ENCODE peak calls at places on chromosomes 1 and 21, in six cellular contexts. One of them, this sample, is unnamed. For H3K36me3 and H3K79me1, the result is how much of the 10 kb centered on the place peaks cover.

GRCh38 chr1:12531169-12531479 is 86.9 kb downstream of the DHRS3 start:
- DNase-seq in mesendoderm: no peak
- DNase-seq in neuronal stem cell: no peak
- DNase-seq in H1: no peak
- DNase-seq in mesenchymal stem cell: no peak
- DNase-seq in IMR-90: no peak
- DNase-seq in this sample: no peak

GRCh38 chr1:113452921-113453770 is 62.8 kb downstream of the MAGI3 start:
- DNase-seq in mesenchymal stem cell: peak
- DNase-seq in mesendoderm: peak
- DNase-seq in IMR-90: peak
- DNase-seq in H1: no peak
- DNase-seq in neuronal stem cell: no peak
- DNase-seq in this sample: peak

GRCh38 chr21:38948377-38948776 is 142.6 kb downstream of the ETS2 start:
- DNase-seq in H1: no peak
- DNase-seq in IMR-90: peak
- DNase-seq in mesendoderm: no peak
- DNase-seq in neuronal stem cell: no peak
- DNase-seq in mesenchymal stem cell: no peak
- DNase-seq in this sample: no peak

GRCh38 chr1:118983558-118984021 is 4.6 kb downstream of the TBX15 start:
- DNase-seq in mesendoderm: no peak
- DNase-seq in IMR-90: no peak
- DNase-seq in mesenchymal stem cell: no peak
- DNase-seq in H1: no peak
- DNase-seq in neuronal stem cell: no peak
- DNase-seq in this sample: no peak

GRCh38 chr1:246959944-246960693 is 28.4 kb upstream of the AHCTF1 start:
- DNase-seq in mesendoderm: no peak
- DNase-seq in neuronal stem cell: no peak
- DNase-seq in mesenchymal stem cell: no peak
- DNase-seq in H1: no peak
- DNase-seq in IMR-90: no peak
- DNase-seq in this sample: peak

GRCh38 chr1:90725961-90726715 is 9.0 kb upstream of the BARHL2 start:
- DNase-seq in H1: no peak
- DNase-seq in neuronal stem cell: no peak
- DNase-seq in IMR-90: peak
- DNase-seq in mesendoderm: peak
- DNase-seq in mesenchymal stem cell: no peak
- DNase-seq in this sample: no peak

GRCh38 chr1:245704765-245705164 is 550.0 kb downstream of the KIF26B start:
- DNase-seq in neuronal stem cell: no peak
- DNase-seq in IMR-90: peak
- DNase-seq in H1: no peak
- DNase-seq in mesenchymal stem cell: no peak
- DNase-seq in mesendoderm: no peak
- DNase-seq in this sample: no peak

GRCh38 chr1:194598098-194598497 is 1411.7 kb upstream of the B3GALT2 start:
- DNase-seq in mesenchymal stem cell: no peak
- DNase-seq in mesendoderm: peak
- DNase-seq in neuronal stem cell: peak
- DNase-seq in IMR-90: no peak
- DNase-seq in H1: no peak
- DNase-seq in this sample: no peak

GRCh38 chr1:234554478-234555311 is 55.3 kb downstream of the IRF2BP2 start:
- DNase-seq in mesendoderm: no peak
- DNase-seq in IMR-90: no peak
- DNase-seq in mesenchymal stem cell: peak
- DNase-seq in H1: no peak
- DNase-seq in neuronal stem cell: no peak
- DNase-seq in this sample: no peak

GRCh38 chr1:204370176-204370575 is 10.4 kb upstream of the PLEKHA6 start:
- DNase-seq in IMR-90: no peak
- DNase-seq in mesendoderm: no peak
- DNase-seq in mesenchymal stem cell: no peak
- DNase-seq in neuronal stem cell: no peak
- DNase-seq in H1: no peak
- DNase-seq in this sample: no peak

GRCh38 chr21:35208810-35209517 is 159.9 kb upstream of the RUNX1 start:
- DNase-seq in mesendoderm: no peak
- DNase-seq in neuronal stem cell: no peak
- DNase-seq in H1: no peak
- DNase-seq in mesenchymal stem cell: peak
- DNase-seq in IMR-90: peak
- DNase-seq in this sample: peak
- H3K36me3 ChIP-seq in mesendoderm: under half
- H3K36me3 ChIP-seq in neuronal stem cell: under half
- H3K36me3 ChIP-seq in H1: under half
- H3K36me3 ChIP-seq in mesenchymal stem cell: under half
- H3K36me3 ChIP-seq in IMR-90: under half
- H3K36me3 ChIP-seq in this sample: under half

DNA sequence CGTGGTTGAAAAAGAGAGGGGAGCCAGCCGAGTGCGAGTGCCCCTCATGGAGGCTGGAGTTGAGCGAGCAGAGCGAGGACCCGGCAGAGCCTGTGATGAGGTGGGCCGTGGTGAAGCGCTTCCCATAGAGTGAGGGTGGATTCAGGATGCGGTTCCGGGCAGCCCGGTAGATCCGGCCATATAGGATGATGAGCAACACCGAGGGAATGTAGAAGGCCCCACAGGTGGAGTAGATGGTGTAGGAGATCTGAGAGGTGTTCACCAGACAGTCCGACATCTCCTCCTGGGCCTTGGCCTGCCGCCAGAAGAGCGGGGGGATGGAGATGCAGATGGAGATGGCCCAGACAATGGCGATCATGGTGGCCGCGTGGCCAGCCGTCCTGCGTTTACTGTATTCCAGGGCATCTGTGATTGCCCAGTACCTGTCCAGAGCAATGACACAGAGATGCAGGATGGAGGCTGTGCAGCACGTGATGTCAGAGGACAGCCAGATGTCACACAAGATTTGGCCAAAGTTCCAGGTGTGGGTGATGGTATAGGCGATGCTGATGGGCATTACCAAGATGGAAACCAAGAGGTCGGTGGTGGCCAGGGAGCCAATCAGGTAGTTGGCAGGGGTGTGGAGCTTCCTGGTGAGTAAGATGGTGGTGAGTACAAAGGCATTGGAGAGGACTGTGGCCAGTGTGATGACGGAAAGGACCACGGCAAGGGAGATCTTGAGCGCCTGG is 23.7 kb downstream of the HTR1D start:
- DNase-seq in neuronal stem cell: no peak
- DNase-seq in H1: no peak
- DNase-seq in mesenchymal stem cell: no peak
- DNase-seq in mesendoderm: no peak
- DNase-seq in IMR-90: no peak
- DNase-seq in this sample: no peak
- H4K8ac ChIP-seq in neuronal stem cell: no peak
- H4K8ac ChIP-seq in H1: no peak
- H4K8ac ChIP-seq in mesenchymal stem cell: peak
- H4K8ac ChIP-seq in mesendoderm: no peak
- H4K8ac ChIP-seq in IMR-90: peak
- H4K8ac ChIP-seq in this sample: peak

GRCh38 chr1:162371611-162372010 is 5.0 kb downstream of the SPATA46 start:
- DNase-seq in IMR-90: peak
- DNase-seq in H1: no peak
- DNase-seq in neuronal stem cell: no peak
- DNase-seq in mesenchymal stem cell: no peak
- DNase-seq in mesendoderm: no peak
- DNase-seq in this sample: peak

GRCh38 chr1:162368451-162368850 is 8.2 kb downstream of the SPATA46 start:
- DNase-seq in mesendoderm: no peak
- DNase-seq in IMR-90: no peak
- DNase-seq in H1: no peak
- DNase-seq in neuronal stem cell: no peak
- DNase-seq in mesenchymal stem cell: no peak
- DNase-seq in this sample: no peak

GRCh38 chr1:162370721-162371120 is 5.9 kb downstream of the SPATA46 start:
- DNase-seq in mesenchymal stem cell: no peak
- DNase-seq in neuronal stem cell: no peak
- DNase-seq in mesendoderm: no peak
- DNase-seq in H1: no peak
- DNase-seq in IMR-90: no peak
- DNase-seq in this sample: no peak

GRCh38 chr1:162367772-162368171 is 8.9 kb downstream of the SPATA46 start:
- DNase-seq in mesendoderm: no peak
- DNase-seq in mesenchymal stem cell: no peak
- DNase-seq in neuronal stem cell: no peak
- DNase-seq in H1: no peak
- DNase-seq in IMR-90: no peak
- DNase-seq in this sample: peak

GRCh38 chr1:162369571-162369970 is 7.1 kb downstream of the SPATA46 start:
- DNase-seq in H1: no peak
- DNase-seq in IMR-90: no peak
- DNase-seq in neuronal stem cell: no peak
- DNase-seq in mesenchymal stem cell: no peak
- DNase-seq in mesendoderm: no peak
- DNase-seq in this sample: no peak
- H3K79me1 ChIP-seq in H1: under half
- H3K79me1 ChIP-seq in IMR-90: under half
- H3K79me1 ChIP-seq in neuronal stem cell: under half
- H3K79me1 ChIP-seq in mesenchymal stem cell: under half
- H3K79me1 ChIP-seq in mesendoderm: under half
- H3K79me1 ChIP-seq in this sample: under half

GRCh38 chr1:109918077-109918606 is 7.5 kb downstream of the CSF1 start:
- DNase-seq in mesenchymal stem cell: peak
- DNase-seq in mesendoderm: peak
- DNase-seq in IMR-90: no peak
- DNase-seq in neuronal stem cell: no peak
- DNase-seq in H1: no peak
- DNase-seq in this sample: no peak

GRCh38 chr1:109918671-109919070 is 8.0 kb downstream of the CSF1 start:
- DNase-seq in H1: no peak
- DNase-seq in mesenchymal stem cell: no peak
- DNase-seq in neuronal stem cell: no peak
- DNase-seq in IMR-90: no peak
- DNase-seq in mesendoderm: no peak
- DNase-seq in this sample: no peak

GRCh38 chr1:109917429-109918076 is 6.9 kb downstream of the CSF1 start:
- DNase-seq in IMR-90: peak
- DNase-seq in mesenchymal stem cell: peak
- DNase-seq in mesendoderm: no peak
- DNase-seq in neuronal stem cell: no peak
- DNase-seq in H1: no peak
- DNase-seq in this sample: no peak

GRCh38 chr1:109922326-109922725 is 11.7 kb downstream of the CSF1 start:
- DNase-seq in mesenchymal stem cell: no peak
- DNase-seq in mesendoderm: no peak
- DNase-seq in IMR-90: no peak
- DNase-seq in neuronal stem cell: no peak
- DNase-seq in H1: no peak
- DNase-seq in this sample: no peak

DNA sequence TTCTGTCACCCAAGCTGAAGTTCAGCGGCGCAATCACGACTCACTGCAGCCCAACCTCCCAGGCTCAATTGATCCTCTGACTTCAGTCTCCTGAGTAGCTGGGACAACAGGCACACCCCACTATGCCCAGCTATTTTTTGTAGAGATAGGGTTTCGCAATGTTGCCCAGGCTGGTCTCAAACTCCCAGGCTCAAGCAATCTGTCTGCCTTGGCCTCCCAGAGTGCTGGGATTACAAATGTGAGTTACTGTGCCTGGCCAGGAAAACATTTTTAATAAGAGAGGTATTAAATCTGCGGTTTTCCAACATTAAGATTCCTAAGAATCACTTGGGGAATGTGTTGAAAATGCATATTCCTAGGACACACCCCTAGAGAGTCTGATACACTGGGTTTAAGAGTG is 8.6 kb downstream of the CSF1 start:
- DNase-seq in mesenchymal stem cell: no peak
- DNase-seq in mesendoderm: no peak
- DNase-seq in neuronal stem cell: no peak
- DNase-seq in H1: no peak
- DNase-seq in IMR-90: no peak
- DNase-seq in this sample: no peak
- H3K36me3 ChIP-seq in mesenchymal stem cell: half or more
- H3K36me3 ChIP-seq in mesendoderm: under half
- H3K36me3 ChIP-seq in neuronal stem cell: under half
- H3K36me3 ChIP-seq in H1: under half
- H3K36me3 ChIP-seq in IMR-90: half or more
- H3K36me3 ChIP-seq in this sample: half or more

GRCh38 chr1:86089765-86090164 is 66.8 kb downstream of the COL24A1 start:
- DNase-seq in H1: no peak
- DNase-seq in IMR-90: no peak
- DNase-seq in mesenchymal stem cell: no peak
- DNase-seq in mesendoderm: no peak
- DNase-seq in neuronal stem cell: no peak
- DNase-seq in this sample: no peak
- H4K8ac ChIP-seq in H1: no peak
- H4K8ac ChIP-seq in IMR-90: no peak
- H4K8ac ChIP-seq in mesenchymal stem cell: no peak
- H4K8ac ChIP-seq in mesendoderm: no peak
- H4K8ac ChIP-seq in neuronal stem cell: no peak
- H4K8ac ChIP-seq in this sample: no peak

GRCh38 chr1:99950486-99950885 is 19.3 kb upstream of the SLC35A3 start:
- DNase-seq in mesendoderm: peak
- DNase-seq in mesenchymal stem cell: no peak
- DNase-seq in IMR-90: no peak
- DNase-seq in neuronal stem cell: no peak
- DNase-seq in H1: no peak
- DNase-seq in this sample: no peak
- H3K79me1 ChIP-seq in mesendoderm: under half
- H3K79me1 ChIP-seq in mesenchymal stem cell: under half
- H3K79me1 ChIP-seq in IMR-90: under half
- H3K79me1 ChIP-seq in neuronal stem cell: under half
- H3K79me1 ChIP-seq in H1: under half
- H3K79me1 ChIP-seq in this sample: under half

GRCh38 chr1:228397454-228397786 is 9.2 kb downstream of the TRIM11 start:
- DNase-seq in H1: no peak
- DNase-seq in IMR-90: no peak
- DNase-seq in mesendoderm: no peak
- DNase-seq in neuronal stem cell: no peak
- DNase-seq in mesenchymal stem cell: no peak
- DNase-seq in this sample: no peak
- H3K36me3 ChIP-seq in H1: half or more
- H3K36me3 ChIP-seq in IMR-90: half or more
- H3K36me3 ChIP-seq in mesendoderm: under half
- H3K36me3 ChIP-seq in neuronal stem cell: under half
- H3K36me3 ChIP-seq in mesenchymal stem cell: under half
- H3K36me3 ChIP-seq in this sample: half or more

GRCh38 chr1:73356485-73356884 is 841.5 kb downstream of the LRRIQ3 start:
- DNase-seq in neuronal stem cell: no peak
- DNase-seq in H1: no peak
- DNase-seq in IMR-90: no peak
- DNase-seq in mesenchymal stem cell: no peak
- DNase-seq in mesendoderm: no peak
- DNase-seq in this sample: no peak
- H4K8ac ChIP-seq in neuronal stem cell: no peak
- H4K8ac ChIP-seq in H1: no peak
- H4K8ac ChIP-seq in IMR-90: no peak
- H4K8ac ChIP-seq in mesenchymal stem cell: no peak
- H4K8ac ChIP-seq in mesendoderm: no peak
- H4K8ac ChIP-seq in this sample: no peak

This sample was measured in trophoblast cell.